ENCODE peak calls at places on chromosomes 12 and 14, in five cellular contexts. I is neural progenitor cell, L is OCI-LY7, F is IMR-90, P is hepatocyte. S is an unnamed sample.

GRCh38 chr14:96130854-96131253 is 73.8 kb upstream of the BDKRB2 start:
- DNase-seq in I (no peak), L (no peak), F (peak; percentile 63), P (no peak), S (no peak)

GRCh38 chr14:31420013-31420318 is 384 bp downstream of the HEATR5A start:
- DNase-seq in I (peak; percentile 86), L (peak; percentile 21), F (no peak), P (no peak), S (peak; percentile 75)

GRCh38 chr12:57607958-57608663 is 3.1 kb upstream of the ARHGEF25 start:
- DNase-seq in I (no peak), L (no peak), F (no peak), P (no peak), S (no peak)

GRCh38 chr14:51711505-51711904 is 59.8 kb downstream of the FRMD6 start:
- DNase-seq in I (no peak), L (no peak), F (peak; percentile 61), P (no peak), S (no peak)

GRCh38 chr12:47752121-47752520 is 6.6 kb downstream of the RAPGEF3 start:
- DNase-seq in I (no peak), L (no peak), F (no peak), P (no peak), S (peak; percentile 17)

GRCh38 chr12:67424784-67425183 is 155.6 kb downstream of the CAND1 start:
- DNase-seq in I (no peak), L (no peak), F (no peak), P (no peak), S (peak; percentile 17)

GRCh38 chr12:49548822-49549648 is 10.2 kb downstream of the KCNH3 start:
- DNase-seq in I (peak; percentile 75), L (no peak), F (no peak), P (peak; percentile 51), S (peak; percentile 38)

GRCh38 chr12:78636253-78636855 is 228.2 kb upstream of the SYT1 start:
- DNase-seq in I (peak; percentile 6), L (no peak), F (no peak), P (no peak), S (no peak)

GRCh38 chr12:79300199-79300568 is 390.6 kb downstream of the PAWR start:
- DNase-seq in I (no peak), L (no peak), F (peak; percentile 91), P (peak; percentile 21), S (no peak)

GRCh38 chr12:69613351-69613750 is 2.6 kb upstream of the LRRC10 start:
- DNase-seq in I (no peak), L (no peak), F (no peak), P (no peak), S (no peak)

GRCh38 chr12:57225680-57226190 is 3.8 kb upstream of the SHMT2 start:
- DNase-seq in I (no peak), L (no peak), F (no peak), P (no peak), S (no peak)

GRCh38 chr12:6323995-6324711 is 13.7 kb downstream of the PLEKHG6 start:
- DNase-seq in I (no peak), L (no peak), F (no peak), P (no peak), S (no peak)

GRCh38 chr12:6323340-6323994 is 13.0 kb downstream of the PLEKHG6 start:
- DNase-seq in I (peak; percentile 81), L (peak; percentile 77), F (peak; percentile 94), P (peak; percentile 86), S (peak; percentile 63)

GRCh38 chr12:6321905-6322304 is 11.4 kb downstream of the PLEKHG6 start:
- DNase-seq in I (no peak), L (no peak), F (no peak), P (no peak), S (no peak)

GRCh38 chr12:6322352-6322751 is 11.9 kb downstream of the PLEKHG6 start:
- DNase-seq in I (no peak), L (no peak), F (no peak), P (no peak), S (no peak)

DNA sequence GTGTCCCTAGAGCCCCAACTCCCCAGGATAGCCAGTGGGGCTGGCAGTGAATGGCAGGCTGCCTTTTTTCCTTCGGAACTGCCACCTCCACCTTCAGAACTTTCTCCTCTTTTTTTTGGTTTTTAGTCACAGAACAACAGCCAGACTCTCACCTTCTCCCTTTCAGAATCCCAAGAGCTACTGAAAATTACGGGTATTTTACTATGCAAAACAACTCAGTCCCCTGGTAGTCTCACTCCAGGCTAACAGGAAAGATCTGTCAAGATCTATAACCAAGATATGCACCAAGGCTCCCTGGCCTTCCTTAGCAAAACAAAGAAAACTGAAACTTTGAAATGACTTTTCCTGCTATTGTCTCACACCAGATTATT is 12.5 kb downstream of the PLEKHG6 start:
- DNase-seq in I (no peak), L (no peak), F (no peak), P (no peak), S (no peak)
- H2AFZ ChIP-seq in I (no peak overlapping the region), L (peak overlapping the region; percentile 94), F (no peak overlapping the region), P (no peak overlapping the region), S (no peak overlapping the region)

GRCh38 chr14:70567791-70568190 is 32.7 kb downstream of the MED6 start:
- DNase-seq in I (peak; percentile 58), L (peak; percentile 52), F (peak; percentile 39), P (peak; percentile 28), S (peak; percentile 17)

GRCh38 chr14:70563417-70563816 is 28.6 kb upstream of the ADAM20 start:
- DNase-seq in I (no peak), L (no peak), F (no peak), P (no peak), S (no peak)

GRCh38 chr14:70563869-70564268 is 29.1 kb upstream of the ADAM20 start:
- DNase-seq in I (no peak), L (no peak), F (no peak), P (no peak), S (no peak)
- H2AFZ ChIP-seq in I (no peak overlapping the region), L (no peak overlapping the region), F (no peak overlapping the region), P (no peak overlapping the region), S (no peak overlapping the region)

GRCh38 chr12:92111256-92111655 is 34.4 kb downstream of the BTG1 start:
- DNase-seq in I (no peak), L (no peak), F (no peak), P (no peak), S (no peak)
- H2AFZ ChIP-seq in I (no peak overlapping the region), L (no peak overlapping the region), F (no peak overlapping the region), P (no peak overlapping the region), S (no peak overlapping the region)

DNA sequence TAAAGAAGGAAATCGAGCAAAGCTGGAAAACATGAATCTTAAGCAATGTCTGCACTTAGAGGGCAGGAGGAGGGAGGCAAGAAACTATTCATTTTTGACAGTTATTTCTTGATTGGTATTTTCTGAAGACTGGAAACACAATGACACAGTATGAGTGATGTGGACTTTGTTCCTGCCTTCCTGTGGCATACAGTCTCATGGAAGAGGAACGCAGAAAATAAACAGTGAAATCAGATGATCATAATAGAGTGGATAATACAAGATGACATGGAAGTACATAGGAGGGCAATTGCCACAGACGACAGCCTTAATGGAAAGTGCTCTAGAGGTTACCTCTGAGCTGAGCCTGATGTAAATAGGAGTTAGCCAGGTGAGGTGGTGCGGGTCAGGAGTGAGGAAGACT is 140.4 kb upstream of the MAX start:
- DNase-seq in I (no peak), L (no peak), F (peak; percentile 42), P (peak; percentile 27), S (no peak)
- H2AFZ ChIP-seq in I (no peak overlapping the region), L (no peak overlapping the region), F (peak overlapping the region; percentile 29), P (no peak overlapping the region), S (no peak overlapping the region)

DNA sequence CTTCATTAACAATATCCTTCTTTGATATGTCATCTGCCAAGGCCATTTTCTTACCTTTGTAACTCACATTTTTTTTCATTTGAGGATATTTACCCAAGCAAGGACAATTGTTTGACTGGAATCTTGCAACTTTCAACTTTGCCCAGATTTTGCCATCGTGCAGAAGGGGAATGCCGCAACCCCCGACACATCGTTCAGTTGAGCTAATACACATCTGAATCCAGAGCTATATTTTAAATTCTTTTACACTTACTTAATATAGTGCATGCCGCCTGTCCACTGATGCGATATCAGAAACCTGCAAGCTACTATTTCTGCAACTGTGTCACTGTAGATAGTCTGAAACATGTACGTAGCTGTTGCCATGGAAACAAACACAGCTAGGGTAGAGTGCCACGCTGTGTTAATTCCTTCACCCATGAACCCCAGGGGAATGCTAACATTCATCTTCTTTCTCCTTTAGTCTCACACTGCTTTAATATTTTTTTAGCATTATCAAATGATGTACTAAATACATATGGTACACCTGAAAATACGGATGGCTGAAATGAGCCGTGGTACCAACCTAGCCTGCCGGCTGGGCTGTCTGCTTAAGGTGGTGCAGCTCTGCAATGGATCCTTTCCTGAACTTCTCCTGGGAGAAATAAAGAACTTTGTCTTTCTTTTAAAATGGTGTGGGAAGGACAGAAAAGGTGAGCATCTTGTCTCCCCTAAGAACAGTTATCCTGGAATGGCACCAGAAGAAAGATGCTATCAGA is 77.0 kb upstream of the FOXN3 start:
- DNase-seq in I (peak; percentile 32), L (peak; percentile 88), F (no peak), P (no peak), S (peak; percentile 31)
- H2AFZ ChIP-seq in I (no peak overlapping the region), L (no peak overlapping the region), F (no peak overlapping the region), P (no peak overlapping the region), S (no peak overlapping the region)

DNA sequence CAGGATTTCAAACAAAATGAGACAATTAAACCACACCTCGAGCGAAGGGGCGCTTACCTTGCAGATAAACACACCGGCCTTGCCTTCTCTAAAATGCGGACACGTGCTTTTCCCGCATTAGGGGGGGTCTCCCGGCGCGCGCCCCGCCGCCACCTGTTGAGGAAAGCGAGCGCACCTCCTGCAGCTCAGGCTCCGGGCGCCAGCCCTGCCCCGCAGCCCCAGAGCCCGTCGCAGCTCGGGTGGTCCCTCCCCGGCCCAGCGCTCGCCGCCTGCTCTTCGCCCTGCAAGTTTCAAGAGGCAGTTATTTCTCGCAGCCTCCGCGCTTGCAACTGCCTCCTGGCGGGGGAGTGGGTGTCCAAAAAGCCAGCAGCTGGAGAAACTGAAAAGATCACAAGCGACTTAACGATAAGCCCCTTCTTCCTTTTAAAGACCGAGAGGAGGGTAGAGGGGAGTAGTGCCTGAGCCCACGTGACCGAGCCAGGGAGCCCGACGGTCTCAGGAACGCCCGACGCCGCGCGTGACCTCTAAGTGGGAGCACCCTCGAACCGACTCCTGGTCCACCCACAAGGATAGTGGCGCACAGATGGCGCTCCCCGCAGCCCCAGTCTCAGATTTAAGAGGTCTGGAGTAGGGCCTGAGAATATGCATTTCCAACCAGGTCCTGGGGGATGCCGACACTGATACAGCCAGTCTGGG is at the start of gene ESR2:
- DNase-seq in I (peak; percentile 86), L (peak; percentile 42), F (peak; percentile 36), P (peak; percentile 43), S (peak; percentile 78)
- H2AFZ ChIP-seq in I (peak within 1 kb of the TSS; percentile 83), L (peak within 1 kb of the TSS; percentile 89), F (peak within 1 kb of the TSS; percentile 86), P (peak within 1 kb of the TSS; percentile 77), S (peak within 1 kb of the TSS; percentile 79)

GRCh38 chr12:126191949-126192348 is 1126.7 kb downstream of the AACS start:
- DNase-seq in I (no peak), L (no peak), F (no peak), P (no peak), S (no peak)
- H2AFZ ChIP-seq in I (no peak overlapping the region), L (no peak overlapping the region), F (no peak overlapping the region), P (no peak overlapping the region), S (no peak overlapping the region)

GRCh38 chr12:131928080-131928764 is 854 bp upstream of the PUS1 start:
- DNase-seq in I (no peak), L (no peak), F (peak; percentile 30), P (no peak), S (peak; percentile 10)
- H2AFZ ChIP-seq in I (peak overlapping the region; percentile 20), L (peak overlapping the region; percentile 17), F (peak overlapping the region; percentile 97), P (peak overlapping the region; percentile 100), S (peak overlapping the region; percentile 95)

GRCh38 chr12:113735146-113735545 is 231.0 kb downstream of the RBM19 start:
- DNase-seq in I (peak; percentile 58), L (no peak), F (no peak), P (no peak), S (no peak)
- H2AFZ ChIP-seq in I (peak overlapping the region; percentile 80), L (no peak overlapping the region), F (no peak overlapping the region), P (no peak overlapping the region), S (no peak overlapping the region)